ENCODE peak calls at places on chromosome 16, in six cellular contexts. B is fibroblast of mammary gland, E is heart left ventricle, Q is cardiac muscle cell, R is ovary, F is glutamatergic neuron. L is an unnamed sample.
A peak's percentile ranks its signal among the peaks of the same experiment; 100 is the strongest.

GRCh38 chr16:8032406-8032805 is 557.9 kb downstream of the TMEM114 start:
- DNase-seq in B (no peak), E (no peak), Q (no peak), R (no peak), F (no peak), L (no peak)

GRCh38 chr16:85986931-85987749 is 88.2 kb downstream of the IRF8 start:
- DNase-seq in B (no peak), E (no peak), Q (peak; percentile 15), R (no peak), F (peak; percentile 53), L (no peak)

GRCh38 chr16:85958731-85959130 is 59.8 kb downstream of the IRF8 start:
- DNase-seq in B (no peak), E (no peak), Q (no peak), R (no peak), F (no peak), L (no peak)

GRCh38 chr16:84543931-84544776 is 39.7 kb upstream of the MEAK7 start:
- DNase-seq in B (peak; percentile 31), E (no peak), Q (no peak), R (no peak), F (no peak), L (no peak)

GRCh38 chr16:14088155-14088753 is 17.1 kb downstream of the MRTFB start:
- DNase-seq in B (peak; percentile 77), E (no peak), Q (peak; percentile 44), R (no peak), F (no peak), L (peak; percentile 66)

GRCh38 chr16:57648125-57648524 is 19.7 kb downstream of the ADGRG1 start:
- DNase-seq in B (no peak), E (no peak), Q (no peak), R (no peak), F (no peak), L (no peak)

GRCh38 chr16:86432048-86432447 is 78.3 kb upstream of the FOXF1 start:
- DNase-seq in B (no peak), E (no peak), Q (no peak), R (no peak), F (no peak), L (no peak)

GRCh38 chr16:89999831-90000574 is 19.3 kb downstream of the DBNDD1 start:
- DNase-seq in B (no peak), E (no peak), Q (no peak), R (no peak), F (no peak), L (no peak)

GRCh38 chr16:27503662-27504061 is 46.1 kb downstream of the GTF3C1 start:
- DNase-seq in B (no peak), E (no peak), Q (no peak), R (no peak), F (no peak), L (peak; percentile 60)

GRCh38 chr16:51041546-51041945 is 109.5 kb downstream of the SALL1 start:
- DNase-seq in B (no peak), E (no peak), Q (no peak), R (no peak), F (no peak), L (no peak)

GRCh38 chr16:51888021-51888420 is 658.9 kb downstream of the TOX3 start:
- DNase-seq in B (peak; percentile 13), E (no peak), Q (no peak), R (no peak), F (no peak), L (peak; percentile 94)

GRCh38 chr16:87582221-87582965 is 19.9 kb upstream of the JPH3 start:
- DNase-seq in B (peak; percentile 90), E (peak; percentile 83), Q (peak; percentile 91), R (peak; percentile 83), F (peak; percentile 37), L (no peak)

GRCh38 chr16:50679676-50680555 is 1.2 kb downstream of the SNX20 start:
- DNase-seq in B (no peak), E (no peak), Q (no peak), R (no peak), F (no peak), L (no peak)

GRCh38 chr16:58198022-58198683 is at the start of gene CSNK2A2:
- DNase-seq in B (peak; percentile 59), E (peak; percentile 87), Q (peak; percentile 79), R (peak; percentile 68), F (peak; percentile 76), L (peak; percentile 74)

GRCh38 chr16:72425571-72426341 is 253.8 kb upstream of the PMFBP1 start:
- DNase-seq in B (no peak), E (no peak), Q (no peak), R (no peak), F (no peak), L (no peak)

GRCh38 chr16:29662729-29663019 is 373 bp upstream of the SPN start:
- DNase-seq in B (no peak), E (no peak), Q (no peak), R (no peak), F (no peak), L (no peak)

GRCh38 chr16:47519543-47519942 is 58.4 kb downstream of the PHKB start:
- DNase-seq in B (peak; percentile 3), E (no peak), Q (peak; percentile 3), R (no peak), F (no peak), L (no peak)

GRCh38 chr16:89890886-89891657 is 17.7 kb downstream of the TCF25 start:
- DNase-seq in B (peak; percentile 47), E (no peak), Q (peak; percentile 71), R (peak; percentile 49), F (no peak), L (no peak)

GRCh38 chr16:12559714-12560113 is 244.0 kb downstream of the CPPED1 start:
- DNase-seq in B (peak; percentile 35), E (no peak), Q (no peak), R (no peak), F (no peak), L (no peak)

GRCh38 chr16:27475561-27475960 is 73.6 kb downstream of the IL21R start:
- DNase-seq in B (peak; percentile 84), E (no peak), Q (peak; percentile 73), R (no peak), F (no peak), L (peak; percentile 42)

GRCh38 chr16:22948058-22948602 is 134.2 kb downstream of the HS3ST2 start:
- DNase-seq in B (no peak), E (no peak), Q (peak; percentile 1), R (no peak), F (no peak), L (no peak)

GRCh38 chr16:11476676-11477075 is 110.0 kb downstream of the LITAF start:
- DNase-seq in B (no peak), E (no peak), Q (no peak), R (no peak), F (no peak), L (no peak)

GRCh38 chr16:8946544-8946943 is 17.2 kb downstream of the USP7 start:
- DNase-seq in B (no peak), E (no peak), Q (no peak), R (no peak), F (peak; percentile 78), L (no peak)

GRCh38 chr16:88395669-88396584 is 13.2 kb downstream of the ZNF469 start:
- DNase-seq in B (no peak), E (no peak), Q (no peak), R (no peak), F (no peak), L (no peak)

GRCh38 chr16:61900482-61900881 is 135.8 kb downstream of the CDH8 start:
- DNase-seq in B (peak; percentile 15), E (no peak), Q (peak; percentile 8), R (no peak), F (no peak), L (peak; percentile 84)

GRCh38 chr16:9258423-9259051 is 167.1 kb downstream of the HAPSTR1 start:
- DNase-seq in B (peak; percentile 19), E (no peak), Q (peak; percentile 2), R (no peak), F (peak; percentile 64), L (peak; percentile 9)

GRCh38 chr16:10333321-10334032 is 52.4 kb upstream of the ATF7IP2 start:
- DNase-seq in B (no peak), E (no peak), Q (no peak), R (no peak), F (no peak), L (no peak)

GRCh38 chr16:27374794-27375499 is 27.0 kb upstream of the IL21R start:
- DNase-seq in B (peak; percentile 87), E (no peak), Q (peak; percentile 83), R (peak; percentile 40), F (peak; percentile 87), L (peak; percentile 63)

GRCh38 chr16:67166883-67167168 is 2.3 kb downstream of the HSF4 start:
- DNase-seq in B (no peak), E (no peak), Q (no peak), R (no peak), F (no peak), L (no peak)
- TF ChIP-seq CTCF in B (no peak), E (no peak), Q (no peak), R (no peak), F (no peak), L (no peak)

GRCh38 chr16:49495596-49496355 is 122.2 kb downstream of the C16orf78 start:
- DNase-seq in B (no peak), E (no peak), Q (no peak), R (no peak), F (no peak), L (no peak)
- TF ChIP-seq CTCF in B (no peak), E (no peak), Q (no peak), R (no peak), F (no peak), L (no peak)

DNA sequence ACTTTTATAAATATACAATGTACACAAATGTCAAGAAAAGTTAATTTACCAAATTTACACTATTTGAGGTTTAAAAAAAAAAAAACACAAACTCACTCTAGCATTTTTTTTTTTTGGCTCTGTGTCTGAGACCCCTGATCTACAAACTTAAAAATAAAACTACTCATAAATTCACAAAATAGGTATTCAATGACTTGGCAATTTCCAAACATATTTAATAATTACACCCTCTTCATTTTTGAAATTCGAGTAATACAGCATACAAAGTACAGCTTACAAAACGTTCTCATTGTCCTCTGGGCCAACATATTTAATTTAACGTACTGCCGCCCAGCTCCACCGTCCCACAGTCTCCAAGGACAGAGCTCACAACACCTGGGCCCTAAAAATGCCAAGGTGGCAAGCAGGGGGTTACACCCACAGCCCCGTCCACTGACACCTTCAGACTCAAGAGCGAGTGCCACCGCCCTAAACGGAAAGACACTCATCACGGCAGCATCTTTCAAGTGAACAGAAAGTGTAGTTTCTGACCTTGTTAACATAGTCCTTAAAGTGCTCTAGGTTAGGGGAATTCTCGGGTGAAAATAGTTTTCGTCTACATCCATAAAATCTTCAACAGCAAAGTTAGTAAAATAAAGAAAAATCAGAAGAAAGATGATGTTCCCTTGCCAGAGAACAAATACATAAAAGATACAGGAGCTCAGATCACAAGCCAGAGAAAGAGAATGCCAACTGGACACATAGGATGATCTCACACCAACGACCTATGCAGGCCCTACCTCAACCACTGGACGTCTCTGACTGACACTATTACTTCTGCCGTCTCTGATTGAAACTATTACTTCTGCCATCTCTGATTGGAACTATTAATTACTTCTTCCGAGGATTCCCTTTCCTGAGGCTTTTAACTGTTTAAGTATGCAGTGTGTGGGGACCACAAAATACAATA is 4.2 kb downstream of the ADCY9 start:
- DNase-seq in B (peak; percentile 63), E (peak; percentile 33), Q (no peak), R (no peak), F (no peak), L (no peak)
- TF ChIP-seq CTCF in B (no peak), E (no peak), Q (no peak), R (no peak), F (no peak), L (no peak)

DNA sequence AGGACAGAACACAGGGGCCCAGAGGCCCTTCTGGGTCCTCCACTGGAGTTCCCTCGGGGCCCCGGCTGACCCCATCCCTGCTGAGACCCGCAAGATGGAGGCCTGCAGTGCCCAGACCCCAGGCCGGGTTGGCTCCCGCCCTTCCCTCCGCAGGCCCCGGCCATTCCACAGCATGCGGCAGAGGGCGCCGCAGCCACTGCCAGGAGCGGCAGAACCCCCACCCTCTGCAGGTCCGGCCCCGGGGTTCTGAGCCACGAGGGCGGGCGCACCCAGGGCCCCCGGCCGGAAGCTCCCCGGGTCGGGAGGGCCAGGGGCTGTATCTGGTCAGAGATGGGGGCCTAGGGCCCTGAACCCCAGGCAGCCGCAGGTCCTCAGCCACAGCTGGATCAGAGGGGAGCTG is 2.4 kb upstream of the PERCC1 start:
- DNase-seq in B (peak; percentile 26), E (no peak), Q (peak; percentile 34), R (no peak), F (no peak), L (no peak)
- TF ChIP-seq CTCF in B (peak; percentile 39), E (peak; percentile 46), Q (peak; percentile 51), R (no peak), F (no peak), L (peak; percentile 22)